ENCODE peak calls at places on chromosomes 16 and 17, in nine cellular contexts. S is astrocyte of the spinal cord; O is EH; V is tibial nerve; I is NCI-H2081; Y is CD4-positive, alpha-beta T cell; P is T-helper 1 cell; X is AG04449; Q is activated CD8-positive, alpha-beta memory T cell treated with anti-CD3 and anti-CD28 coated beads for 1 hour. W is an unnamed sample.

GRCh38 chr16:17510532-17510931 is 39.8 kb upstream of the XYLT1 start:
- DNase-seq in S (peak), O (peak), V (no peak), I (no peak), Y (no peak), P (no peak), X (peak), Q (no peak), W (no peak)

GRCh38 chr17:62062936-62063335 is 2.1 kb downstream of the MED13 start:
- DNase-seq in S (no peak), O (no peak), V (no peak), I (no peak), Y (no peak), P (no peak), X (no peak), Q (no peak), W (no peak)

GRCh38 chr17:14803781-14804180 is 461.3 kb downstream of the PMP22 start:
- DNase-seq in S (no peak), O (peak), V (no peak), I (no peak), Y (no peak), P (no peak), X (no peak), Q (no peak), W (no peak)

GRCh38 chr17:37802061-37802460 is 57.2 kb upstream of the HNF1B start:
- DNase-seq in S (peak), O (no peak), V (no peak), I (no peak), Y (no peak), P (no peak), X (no peak), Q (no peak), W (no peak)

GRCh38 chr17:80584171-80584905 is 39.7 kb downstream of the RPTOR start:
- DNase-seq in S (peak), O (peak), V (no peak), I (no peak), Y (no peak), P (no peak), X (no peak), Q (no peak), W (no peak)

GRCh38 chr17:27569257-27569722 is 61.7 kb upstream of the LGALS9 start:
- DNase-seq in S (no peak), O (peak), V (no peak), I (no peak), Y (no peak), P (no peak), X (no peak), Q (peak), W (peak)

GRCh38 chr17:79844869-79845600 is 5.8 kb upstream of the CBX4 start:
- DNase-seq in S (no peak), O (peak), V (no peak), I (peak), Y (peak), P (no peak), X (no peak), Q (no peak), W (peak)

GRCh38 chr16:8852534-8852933 is 16.3 kb downstream of the CARHSP1 start:
- DNase-seq in S (no peak), O (no peak), V (no peak), I (no peak), Y (no peak), P (no peak), X (no peak), Q (no peak), W (no peak)

GRCh38 chr16:22668318-22668717 is 145.6 kb upstream of the HS3ST2 start:
- DNase-seq in S (no peak), O (no peak), V (no peak), I (no peak), Y (no peak), P (no peak), X (no peak), Q (no peak), W (no peak)

GRCh38 chr17:3683054-3683511 is 12.9 kb downstream of the P2RX5 start:
- DNase-seq in S (no peak), O (peak), V (no peak), I (no peak), Y (peak), P (peak), X (no peak), Q (no peak), W (peak)

GRCh38 chr16:80997139-80997798 is 9.4 kb downstream of the CMC2 start:
- DNase-seq in S (no peak), O (peak), V (no peak), I (no peak), Y (no peak), P (no peak), X (no peak), Q (no peak), W (no peak)

GRCh38 chr17:34484193-34484733 is 95.1 kb upstream of the TMEM132E start:
- DNase-seq in S (no peak), O (no peak), V (no peak), I (no peak), Y (no peak), P (no peak), X (no peak), Q (no peak), W (no peak)

GRCh38 chr16:73202176-73202729 is 154.3 kb upstream of the ZFHX3 start:
- DNase-seq in S (peak), O (peak), V (no peak), I (no peak), Y (no peak), P (no peak), X (peak), Q (no peak), W (no peak)

GRCh38 chr17:40542562-40543411 is 22.5 kb downstream of the CCR7 start:
- DNase-seq in S (peak), O (peak), V (peak), I (no peak), Y (peak), P (no peak), X (peak), Q (no peak), W (peak)

GRCh38 chr17:30366536-30366935 is 12.2 kb upstream of the CPD start:
- DNase-seq in S (no peak), O (no peak), V (no peak), I (no peak), Y (no peak), P (no peak), X (no peak), Q (no peak), W (no peak)

GRCh38 chr17:79670537-79671386 is 59.9 kb upstream of the RBFOX3 start:
- DNase-seq in S (no peak), O (no peak), V (no peak), I (no peak), Y (no peak), P (no peak), X (no peak), Q (no peak), W (no peak)

GRCh38 chr16:3171855-3172593 is 16.0 kb upstream of the OR1F1 start:
- DNase-seq in S (no peak), O (peak), V (no peak), I (no peak), Y (no peak), P (no peak), X (no peak), Q (no peak), W (no peak)

GRCh38 chr17:45977976-45978626 is 20.9 kb upstream of the STH start:
- DNase-seq in S (no peak), O (no peak), V (no peak), I (no peak), Y (no peak), P (no peak), X (no peak), Q (no peak), W (no peak)

GRCh38 chr16:77905356-77905920 is 116.9 kb upstream of the CLEC3A start:
- DNase-seq in S (no peak), O (no peak), V (no peak), I (peak), Y (no peak), P (no peak), X (no peak), Q (no peak), W (no peak)

GRCh38 chr16:85983064-85983463 is 84.1 kb downstream of the IRF8 start:
- DNase-seq in S (no peak), O (no peak), V (no peak), I (no peak), Y (no peak), P (no peak), X (no peak), Q (no peak), W (no peak)

GRCh38 chr17:66040402-66040801 is 151.5 kb downstream of the CEP112 start:
- DNase-seq in S (no peak), O (peak), V (no peak), I (no peak), Y (no peak), P (no peak), X (no peak), Q (no peak), W (no peak)

GRCh38 chr17:8859029-8859803 is 8.3 kb downstream of the PIK3R6 start:
- DNase-seq in S (peak), O (peak), V (peak), I (no peak), Y (no peak), P (no peak), X (no peak), Q (no peak), W (no peak)

GRCh38 chr16:16907089-16907488 is 528.1 kb downstream of the NPIPA7 start:
- DNase-seq in S (no peak), O (no peak), V (no peak), I (no peak), Y (no peak), P (no peak), X (no peak), Q (no peak), W (no peak)

GRCh38 chr16:11989238-11990160 is 13.0 kb downstream of the SNX29 start:
- DNase-seq in S (no peak), O (no peak), V (no peak), I (no peak), Y (no peak), P (no peak), X (no peak), Q (no peak), W (no peak)

GRCh38 chr16:82587289-82587688 is 39.5 kb upstream of the CDH13 start:
- DNase-seq in S (no peak), O (no peak), V (no peak), I (no peak), Y (no peak), P (no peak), X (no peak), Q (no peak), W (no peak)

GRCh38 chr17:67129283-67129682 is 84.9 kb downstream of the CACNG1 start:
- DNase-seq in S (no peak), O (no peak), V (no peak), I (no peak), Y (no peak), P (no peak), X (no peak), Q (no peak), W (no peak)

GRCh38 chr17:12256380-12256995 is 235.8 kb downstream of the MAP2K4 start:
- DNase-seq in S (peak), O (peak), V (no peak), I (no peak), Y (no peak), P (no peak), X (peak), Q (no peak), W (no peak)

GRCh38 chr17:63519972-63520882 is 2.9 kb upstream of the KCNH6 start:
- DNase-seq in S (no peak), O (no peak), V (no peak), I (peak), Y (no peak), P (no peak), X (no peak), Q (no peak), W (no peak)

GRCh38 chr16:20137909-20138308 is 64.2 kb upstream of the GPR139 start:
- DNase-seq in S (no peak), O (no peak), V (no peak), I (no peak), Y (no peak), P (no peak), X (no peak), Q (no peak), W (no peak)

GRCh38 chr17:56489980-56490379 is 103.5 kb upstream of the NOG start:
- DNase-seq in S (no peak), O (no peak), V (no peak), I (no peak), Y (no peak), P (no peak), X (no peak), Q (no peak), W (no peak)

GRCh38 chr16:3254309-3254708 is 2.1 kb downstream of the MEFV start:
- DNase-seq in S (no peak), O (no peak), V (no peak), I (no peak), Y (no peak), P (no peak), X (no peak), Q (no peak), W (no peak)

W was measured in CD8-positive, alpha-beta T cell.